ENCODE peak calls at places on chromosomes 13 and 19, in eight cellular contexts. One of them, this sample, is unnamed. For H3K4me1 and H3K27me3, the result is how much of the 10 kb centered on the place peaks cover.

GRCh38 chr19:10852098-10852800 is 4.0 kb downstream of the C19orf38 start:
- DNase-seq in keratinocyte: no peak
- DNase-seq in fibroblast of lung: peak
- DNase-seq in neuronal stem cell: no peak
- DNase-seq in sigmoid colon: no peak
- DNase-seq in GM23248: peak
- DNase-seq in CD8-positive, alpha-beta T cell: no peak
- DNase-seq in IMR-90: peak
- DNase-seq in this sample: no peak

GRCh38 chr19:15300533-15301194 is 31.7 kb downstream of the BRD4 start:
- DNase-seq in keratinocyte: no peak
- DNase-seq in fibroblast of lung: peak
- DNase-seq in neuronal stem cell: no peak
- DNase-seq in sigmoid colon: no peak
- DNase-seq in GM23248: peak
- DNase-seq in CD8-positive, alpha-beta T cell: no peak
- DNase-seq in IMR-90: peak
- DNase-seq in this sample: no peak

GRCh38 chr13:30125422-30126073 is 181.8 kb downstream of the KATNAL1 start:
- DNase-seq in keratinocyte: no peak
- DNase-seq in fibroblast of lung: peak
- DNase-seq in neuronal stem cell: no peak
- DNase-seq in sigmoid colon: peak
- DNase-seq in GM23248: peak
- DNase-seq in CD8-positive, alpha-beta T cell: no peak
- DNase-seq in IMR-90: peak
- DNase-seq in this sample: peak

GRCh38 chr19:29387586-29387985 is 138.2 kb upstream of the VSTM2B start:
- DNase-seq in keratinocyte: no peak
- DNase-seq in fibroblast of lung: no peak
- DNase-seq in neuronal stem cell: no peak
- DNase-seq in sigmoid colon: no peak
- DNase-seq in GM23248: no peak
- DNase-seq in CD8-positive, alpha-beta T cell: no peak
- DNase-seq in IMR-90: no peak
- DNase-seq in this sample: no peak

GRCh38 chr13:79385694-79386093 is 20.4 kb downstream of the RBM26 start:
- DNase-seq in keratinocyte: no peak
- DNase-seq in fibroblast of lung: peak
- DNase-seq in neuronal stem cell: no peak
- DNase-seq in sigmoid colon: no peak
- DNase-seq in GM23248: peak
- DNase-seq in CD8-positive, alpha-beta T cell: no peak
- DNase-seq in IMR-90: no peak
- DNase-seq in this sample: no peak

GRCh38 chr19:48962029-48962848 is 2.9 kb upstream of the FTL start:
- DNase-seq in keratinocyte: no peak
- DNase-seq in fibroblast of lung: no peak
- DNase-seq in neuronal stem cell: no peak
- DNase-seq in sigmoid colon: peak
- DNase-seq in GM23248: peak
- DNase-seq in CD8-positive, alpha-beta T cell: peak
- DNase-seq in IMR-90: no peak
- DNase-seq in this sample: no peak

GRCh38 chr19:43438291-43439162 is 23.8 kb downstream of the TEX101 start:
- DNase-seq in keratinocyte: no peak
- DNase-seq in fibroblast of lung: peak
- DNase-seq in neuronal stem cell: no peak
- DNase-seq in sigmoid colon: peak
- DNase-seq in GM23248: peak
- DNase-seq in CD8-positive, alpha-beta T cell: no peak
- DNase-seq in IMR-90: peak
- DNase-seq in this sample: peak

GRCh38 chr13:29688193-29688592 is 92.7 kb upstream of the SLC7A1 start:
- DNase-seq in keratinocyte: no peak
- DNase-seq in fibroblast of lung: no peak
- DNase-seq in neuronal stem cell: no peak
- DNase-seq in sigmoid colon: no peak
- DNase-seq in GM23248: peak
- DNase-seq in CD8-positive, alpha-beta T cell: no peak
- DNase-seq in IMR-90: no peak
- DNase-seq in this sample: no peak

GRCh38 chr13:51422484-51422883 is 30.4 kb downstream of the INTS6 start:
- DNase-seq in keratinocyte: no peak
- DNase-seq in fibroblast of lung: no peak
- DNase-seq in neuronal stem cell: no peak
- DNase-seq in sigmoid colon: no peak
- DNase-seq in GM23248: no peak
- DNase-seq in CD8-positive, alpha-beta T cell: no peak
- DNase-seq in IMR-90: no peak
- DNase-seq in this sample: no peak

GRCh38 chr19:5046339-5047039 is 77.6 kb downstream of the KDM4B start:
- DNase-seq in keratinocyte: no peak
- DNase-seq in fibroblast of lung: peak
- DNase-seq in neuronal stem cell: no peak
- DNase-seq in sigmoid colon: no peak
- DNase-seq in GM23248: peak
- DNase-seq in CD8-positive, alpha-beta T cell: no peak
- DNase-seq in IMR-90: peak
- DNase-seq in this sample: no peak

GRCh38 chr13:88464851-88465250 is 793.7 kb downstream of the SLITRK5 start:
- DNase-seq in keratinocyte: no peak
- DNase-seq in fibroblast of lung: no peak
- DNase-seq in neuronal stem cell: no peak
- DNase-seq in sigmoid colon: no peak
- DNase-seq in GM23248: no peak
- DNase-seq in CD8-positive, alpha-beta T cell: no peak
- DNase-seq in IMR-90: no peak
- DNase-seq in this sample: no peak

GRCh38 chr19:17997969-17998826 is 9.8 kb upstream of the ARRDC2 start:
- DNase-seq in keratinocyte: no peak
- DNase-seq in fibroblast of lung: no peak
- DNase-seq in neuronal stem cell: no peak
- DNase-seq in sigmoid colon: no peak
- DNase-seq in GM23248: peak
- DNase-seq in CD8-positive, alpha-beta T cell: no peak
- DNase-seq in IMR-90: peak
- DNase-seq in this sample: no peak

GRCh38 chr13:72565893-72566292 is 161.5 kb downstream of the MZT1 start:
- DNase-seq in keratinocyte: no peak
- DNase-seq in fibroblast of lung: no peak
- DNase-seq in neuronal stem cell: peak
- DNase-seq in sigmoid colon: no peak
- DNase-seq in GM23248: peak
- DNase-seq in CD8-positive, alpha-beta T cell: no peak
- DNase-seq in IMR-90: peak
- DNase-seq in this sample: no peak

GRCh38 chr13:46721054-46721453 is 75.9 kb downstream of the ESD start:
- DNase-seq in keratinocyte: no peak
- DNase-seq in fibroblast of lung: peak
- DNase-seq in neuronal stem cell: peak
- DNase-seq in sigmoid colon: no peak
- DNase-seq in GM23248: peak
- DNase-seq in CD8-positive, alpha-beta T cell: peak
- DNase-seq in IMR-90: peak
- DNase-seq in this sample: peak
- H3K27ac ChIP-seq in keratinocyte: no peak
- H3K27ac ChIP-seq in fibroblast of lung: no peak
- H3K27ac ChIP-seq in neuronal stem cell: no peak
- H3K27ac ChIP-seq in sigmoid colon: no peak
- H3K27ac ChIP-seq in GM23248: no peak
- H3K27ac ChIP-seq in CD8-positive, alpha-beta T cell: no peak
- H3K27ac ChIP-seq in IMR-90: no peak
- H3K27ac ChIP-seq in this sample: peak

DNA sequence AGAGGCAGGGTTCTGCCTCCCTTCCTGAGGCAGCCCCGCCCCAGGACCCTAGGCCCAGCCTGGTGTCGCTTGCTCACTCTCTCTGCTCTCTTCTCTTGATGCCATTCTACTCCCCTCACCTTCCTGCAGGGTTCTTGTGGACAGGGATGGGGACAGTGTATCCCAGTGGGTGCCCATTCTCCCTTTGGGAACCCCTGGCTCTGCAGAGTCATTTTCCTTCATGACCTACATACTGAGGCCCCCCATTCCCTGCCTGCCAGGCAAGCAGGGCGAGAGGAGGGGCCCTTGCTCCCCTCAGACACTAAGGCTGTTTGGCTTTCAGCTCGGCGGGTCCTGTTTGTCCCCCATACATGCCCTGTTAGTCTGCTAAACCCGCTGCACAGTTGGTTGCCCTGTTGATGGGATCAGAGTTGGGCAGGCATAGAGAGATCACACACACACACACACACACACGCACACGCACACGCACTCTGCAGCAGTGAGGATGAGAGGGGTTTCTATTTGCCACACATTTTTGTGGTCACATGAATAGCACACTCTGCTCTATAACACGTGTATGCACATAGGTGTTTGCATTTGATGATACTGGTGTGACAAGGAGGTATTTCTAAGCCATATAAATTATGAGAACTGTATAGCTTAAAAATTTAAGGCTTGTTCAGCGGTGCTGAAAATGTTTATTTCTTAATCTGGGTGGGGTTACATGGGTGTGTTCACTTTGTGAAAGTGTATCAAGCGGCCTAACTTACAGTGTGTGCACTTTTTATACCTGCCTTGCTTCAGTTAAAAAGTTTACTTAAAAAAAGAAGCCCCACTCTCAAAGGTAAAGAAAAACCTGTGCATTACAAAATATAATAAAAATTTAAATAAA is 20.3 kb downstream of the NFIX start:
- DNase-seq in keratinocyte: no peak
- DNase-seq in fibroblast of lung: peak
- DNase-seq in neuronal stem cell: no peak
- DNase-seq in sigmoid colon: no peak
- DNase-seq in GM23248: peak
- DNase-seq in CD8-positive, alpha-beta T cell: no peak
- DNase-seq in IMR-90: peak
- DNase-seq in this sample: no peak
- H3K4me1 ChIP-seq in keratinocyte: half or more
- H3K4me1 ChIP-seq in fibroblast of lung: under half
- H3K4me1 ChIP-seq in neuronal stem cell: under half
- H3K4me1 ChIP-seq in sigmoid colon: half or more
- H3K4me1 ChIP-seq in GM23248: half or more
- H3K4me1 ChIP-seq in CD8-positive, alpha-beta T cell: under half
- H3K4me1 ChIP-seq in IMR-90: under half
- H3K4me1 ChIP-seq in this sample: under half

DNA sequence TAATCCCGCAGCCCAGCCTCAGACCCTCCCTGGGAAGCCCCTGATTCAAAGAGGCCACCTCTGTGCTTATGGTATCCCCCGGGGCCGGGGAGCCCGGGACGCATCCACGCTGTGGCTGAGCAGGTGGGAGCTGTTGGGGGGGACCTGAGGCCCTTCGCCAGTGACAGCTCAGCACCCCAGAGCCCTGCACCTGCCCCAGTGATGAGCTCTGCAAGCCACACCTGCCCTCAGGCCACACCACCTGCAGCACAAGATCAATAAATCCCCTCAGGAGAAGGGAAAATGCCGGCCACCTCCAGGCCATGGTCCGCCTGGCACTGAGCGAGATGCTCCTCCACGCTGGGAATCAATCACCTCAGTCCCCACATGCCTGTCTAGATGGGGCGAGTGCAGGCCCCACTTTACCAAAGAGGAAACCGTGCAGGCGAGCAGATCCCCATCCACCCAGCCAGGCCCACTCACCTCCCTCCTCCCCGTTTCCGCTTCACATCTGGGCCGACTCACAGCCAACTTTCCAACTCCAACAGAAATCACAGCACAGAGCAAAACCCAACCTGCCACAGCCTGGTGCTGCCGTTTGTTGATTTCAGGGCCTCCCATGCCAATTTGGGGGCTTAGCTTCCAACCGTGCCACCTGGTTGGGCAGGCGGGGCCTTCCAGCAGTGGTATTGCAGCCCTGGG is 12.8 kb downstream of the MOB3A start:
- DNase-seq in keratinocyte: no peak
- DNase-seq in fibroblast of lung: no peak
- DNase-seq in neuronal stem cell: no peak
- DNase-seq in sigmoid colon: peak
- DNase-seq in GM23248: no peak
- DNase-seq in CD8-positive, alpha-beta T cell: peak
- DNase-seq in IMR-90: no peak
- DNase-seq in this sample: peak
- H3K27me3 ChIP-seq in keratinocyte: under half
- H3K27me3 ChIP-seq in fibroblast of lung: under half
- H3K27me3 ChIP-seq in neuronal stem cell: under half
- H3K27me3 ChIP-seq in sigmoid colon: under half
- H3K27me3 ChIP-seq in GM23248: under half
- H3K27me3 ChIP-seq in CD8-positive, alpha-beta T cell: under half
- H3K27me3 ChIP-seq in IMR-90: under half
- H3K27me3 ChIP-seq in this sample: under half

GRCh38 chr13:41284512-41285288 is 21.3 kb upstream of the MTRF1 start:
- DNase-seq in keratinocyte: peak
- DNase-seq in fibroblast of lung: peak
- DNase-seq in neuronal stem cell: no peak
- DNase-seq in sigmoid colon: no peak
- DNase-seq in GM23248: peak
- DNase-seq in CD8-positive, alpha-beta T cell: no peak
- DNase-seq in IMR-90: peak
- DNase-seq in this sample: no peak
- H3K27ac ChIP-seq in keratinocyte: peak
- H3K27ac ChIP-seq in fibroblast of lung: no peak
- H3K27ac ChIP-seq in neuronal stem cell: no peak
- H3K27ac ChIP-seq in sigmoid colon: no peak
- H3K27ac ChIP-seq in GM23248: peak
- H3K27ac ChIP-seq in CD8-positive, alpha-beta T cell: no peak
- H3K27ac ChIP-seq in IMR-90: peak
- H3K27ac ChIP-seq in this sample: no peak